ENCODE peak calls at places on chromosome 2, in eight cellular contexts. One of them, this sample, is unnamed.

GRCh38 chr2:18752667-18753422 is 163.5 kb upstream of the NT5C1B start:
- DNase-seq in suprapubic skin: no peak
- DNase-seq in upper lobe of left lung: no peak
- DNase-seq in kidney epithelial cell: no peak
- DNase-seq in cardiac muscle cell: no peak
- DNase-seq in kidney: no peak
- DNase-seq in choroid plexus epithelial cell: peak
- DNase-seq in fibroblast of mammary gland: peak
- DNase-seq in this sample: no peak

GRCh38 chr2:189880963-189881362 is 96.7 kb downstream of the PMS1 start:
- DNase-seq in suprapubic skin: no peak
- DNase-seq in upper lobe of left lung: no peak
- DNase-seq in kidney epithelial cell: no peak
- DNase-seq in cardiac muscle cell: no peak
- DNase-seq in kidney: no peak
- DNase-seq in choroid plexus epithelial cell: no peak
- DNase-seq in fibroblast of mammary gland: no peak
- DNase-seq in this sample: no peak

GRCh38 chr2:37343537-37344434 is 644 bp upstream of the QPCT start:
- DNase-seq in suprapubic skin: no peak
- DNase-seq in upper lobe of left lung: no peak
- DNase-seq in kidney epithelial cell: no peak
- DNase-seq in cardiac muscle cell: no peak
- DNase-seq in kidney: no peak
- DNase-seq in choroid plexus epithelial cell: peak
- DNase-seq in fibroblast of mammary gland: peak
- DNase-seq in this sample: no peak

GRCh38 chr2:241771286-241772062 is 5.1 kb upstream of the GAL3ST2 start:
- DNase-seq in suprapubic skin: peak
- DNase-seq in upper lobe of left lung: no peak
- DNase-seq in kidney epithelial cell: no peak
- DNase-seq in cardiac muscle cell: no peak
- DNase-seq in kidney: peak
- DNase-seq in choroid plexus epithelial cell: peak
- DNase-seq in fibroblast of mammary gland: peak
- DNase-seq in this sample: no peak

GRCh38 chr2:1653956-1654695 is 90.2 kb downstream of the PXDN start:
- DNase-seq in suprapubic skin: no peak
- DNase-seq in upper lobe of left lung: no peak
- DNase-seq in kidney epithelial cell: no peak
- DNase-seq in cardiac muscle cell: no peak
- DNase-seq in kidney: no peak
- DNase-seq in choroid plexus epithelial cell: peak
- DNase-seq in fibroblast of mammary gland: peak
- DNase-seq in this sample: no peak

GRCh38 chr2:9346885-9347284 is 76.4 kb downstream of the ITGB1BP1 start:
- DNase-seq in suprapubic skin: no peak
- DNase-seq in upper lobe of left lung: no peak
- DNase-seq in kidney epithelial cell: no peak
- DNase-seq in cardiac muscle cell: no peak
- DNase-seq in kidney: no peak
- DNase-seq in choroid plexus epithelial cell: no peak
- DNase-seq in fibroblast of mammary gland: no peak
- DNase-seq in this sample: no peak

GRCh38 chr2:138919336-138919735 is 139.1 kb upstream of the NXPH2 start:
- DNase-seq in suprapubic skin: no peak
- DNase-seq in upper lobe of left lung: no peak
- DNase-seq in kidney epithelial cell: no peak
- DNase-seq in cardiac muscle cell: no peak
- DNase-seq in kidney: no peak
- DNase-seq in choroid plexus epithelial cell: peak
- DNase-seq in fibroblast of mammary gland: no peak
- DNase-seq in this sample: no peak

GRCh38 chr2:23698733-23699391 is 228.1 kb downstream of the ATAD2B start:
- DNase-seq in suprapubic skin: peak
- DNase-seq in upper lobe of left lung: peak
- DNase-seq in kidney epithelial cell: no peak
- DNase-seq in cardiac muscle cell: no peak
- DNase-seq in kidney: peak
- DNase-seq in choroid plexus epithelial cell: peak
- DNase-seq in fibroblast of mammary gland: no peak
- DNase-seq in this sample: no peak

GRCh38 chr2:175461839-175462238 is 280.3 kb upstream of the ATP5MC3 start:
- DNase-seq in suprapubic skin: no peak
- DNase-seq in upper lobe of left lung: no peak
- DNase-seq in kidney epithelial cell: no peak
- DNase-seq in cardiac muscle cell: no peak
- DNase-seq in kidney: no peak
- DNase-seq in choroid plexus epithelial cell: no peak
- DNase-seq in fibroblast of mammary gland: no peak
- DNase-seq in this sample: no peak

GRCh38 chr2:233979748-233980147 is 62.6 kb downstream of the TRPM8 start:
- DNase-seq in suprapubic skin: no peak
- DNase-seq in upper lobe of left lung: no peak
- DNase-seq in kidney epithelial cell: no peak
- DNase-seq in cardiac muscle cell: no peak
- DNase-seq in kidney: no peak
- DNase-seq in choroid plexus epithelial cell: no peak
- DNase-seq in fibroblast of mammary gland: peak
- DNase-seq in this sample: no peak

GRCh38 chr2:9332136-9332852 is 91.0 kb downstream of the ITGB1BP1 start:
- DNase-seq in suprapubic skin: no peak
- DNase-seq in upper lobe of left lung: no peak
- DNase-seq in kidney epithelial cell: no peak
- DNase-seq in cardiac muscle cell: no peak
- DNase-seq in kidney: no peak
- DNase-seq in choroid plexus epithelial cell: no peak
- DNase-seq in fibroblast of mammary gland: no peak
- DNase-seq in this sample: no peak

GRCh38 chr2:31312898-31313297 is 78.9 kb downstream of the EHD3 start:
- DNase-seq in suprapubic skin: no peak
- DNase-seq in upper lobe of left lung: no peak
- DNase-seq in kidney epithelial cell: no peak
- DNase-seq in cardiac muscle cell: no peak
- DNase-seq in kidney: no peak
- DNase-seq in choroid plexus epithelial cell: peak
- DNase-seq in fibroblast of mammary gland: peak
- DNase-seq in this sample: no peak

GRCh38 chr2:50952596-50952995 is 79.3 kb downstream of the NRXN1 start:
- DNase-seq in suprapubic skin: no peak
- DNase-seq in upper lobe of left lung: no peak
- DNase-seq in kidney epithelial cell: no peak
- DNase-seq in cardiac muscle cell: no peak
- DNase-seq in kidney: no peak
- DNase-seq in choroid plexus epithelial cell: peak
- DNase-seq in fibroblast of mammary gland: peak
- DNase-seq in this sample: no peak

GRCh38 chr2:241903121-241904010 is 33.8 kb downstream of the RTP5 start:
- DNase-seq in suprapubic skin: peak
- DNase-seq in upper lobe of left lung: peak
- DNase-seq in kidney epithelial cell: no peak
- DNase-seq in cardiac muscle cell: no peak
- DNase-seq in kidney: peak
- DNase-seq in choroid plexus epithelial cell: no peak
- DNase-seq in fibroblast of mammary gland: no peak
- DNase-seq in this sample: peak

GRCh38 chr2:67701011-67701410 is 303.9 kb downstream of the ETAA1 start:
- DNase-seq in suprapubic skin: no peak
- DNase-seq in upper lobe of left lung: no peak
- DNase-seq in kidney epithelial cell: no peak
- DNase-seq in cardiac muscle cell: no peak
- DNase-seq in kidney: no peak
- DNase-seq in choroid plexus epithelial cell: no peak
- DNase-seq in fibroblast of mammary gland: peak
- DNase-seq in this sample: no peak

GRCh38 chr2:32632089-32632488 is 4.2 kb downstream of the TTC27 start:
- DNase-seq in suprapubic skin: no peak
- DNase-seq in upper lobe of left lung: no peak
- DNase-seq in kidney epithelial cell: peak
- DNase-seq in cardiac muscle cell: no peak
- DNase-seq in kidney: no peak
- DNase-seq in choroid plexus epithelial cell: peak
- DNase-seq in fibroblast of mammary gland: peak
- DNase-seq in this sample: no peak

GRCh38 chr2:136375017-136375901 is 257.3 kb upstream of the CXCR4 start:
- DNase-seq in suprapubic skin: no peak
- DNase-seq in upper lobe of left lung: no peak
- DNase-seq in kidney epithelial cell: no peak
- DNase-seq in cardiac muscle cell: no peak
- DNase-seq in kidney: no peak
- DNase-seq in choroid plexus epithelial cell: no peak
- DNase-seq in fibroblast of mammary gland: no peak
- DNase-seq in this sample: no peak

GRCh38 chr2:175630319-175631246 is 371.5 kb downstream of the LNPK start:
- DNase-seq in suprapubic skin: no peak
- DNase-seq in upper lobe of left lung: no peak
- DNase-seq in kidney epithelial cell: no peak
- DNase-seq in cardiac muscle cell: no peak
- DNase-seq in kidney: no peak
- DNase-seq in choroid plexus epithelial cell: no peak
- DNase-seq in fibroblast of mammary gland: peak
- DNase-seq in this sample: no peak

GRCh38 chr2:234751275-234751938 is 200.4 kb upstream of the SH3BP4 start:
- DNase-seq in suprapubic skin: no peak
- DNase-seq in upper lobe of left lung: no peak
- DNase-seq in kidney epithelial cell: no peak
- DNase-seq in cardiac muscle cell: no peak
- DNase-seq in kidney: no peak
- DNase-seq in choroid plexus epithelial cell: no peak
- DNase-seq in fibroblast of mammary gland: no peak
- DNase-seq in this sample: no peak

GRCh38 chr2:127400897-127401756 is 13.4 kb upstream of the MAP3K2 start:
- DNase-seq in suprapubic skin: no peak
- DNase-seq in upper lobe of left lung: no peak
- DNase-seq in kidney epithelial cell: no peak
- DNase-seq in cardiac muscle cell: no peak
- DNase-seq in kidney: peak
- DNase-seq in choroid plexus epithelial cell: peak
- DNase-seq in fibroblast of mammary gland: peak
- DNase-seq in this sample: no peak

GRCh38 chr2:219297766-219298456 is 11.3 kb downstream of the PTPRN start:
- DNase-seq in suprapubic skin: no peak
- DNase-seq in upper lobe of left lung: no peak
- DNase-seq in kidney epithelial cell: no peak
- DNase-seq in cardiac muscle cell: no peak
- DNase-seq in kidney: no peak
- DNase-seq in choroid plexus epithelial cell: peak
- DNase-seq in fibroblast of mammary gland: no peak
- DNase-seq in this sample: no peak
- TF ChIP-seq CTCF in suprapubic skin: no peak
- TF ChIP-seq CTCF in upper lobe of left lung: no peak
- TF ChIP-seq CTCF in kidney epithelial cell: no peak
- TF ChIP-seq CTCF in cardiac muscle cell: no peak
- TF ChIP-seq CTCF in kidney: no peak
- TF ChIP-seq CTCF in choroid plexus epithelial cell: peak
- TF ChIP-seq CTCF in fibroblast of mammary gland: peak
- TF ChIP-seq CTCF in this sample: no peak

DNA sequence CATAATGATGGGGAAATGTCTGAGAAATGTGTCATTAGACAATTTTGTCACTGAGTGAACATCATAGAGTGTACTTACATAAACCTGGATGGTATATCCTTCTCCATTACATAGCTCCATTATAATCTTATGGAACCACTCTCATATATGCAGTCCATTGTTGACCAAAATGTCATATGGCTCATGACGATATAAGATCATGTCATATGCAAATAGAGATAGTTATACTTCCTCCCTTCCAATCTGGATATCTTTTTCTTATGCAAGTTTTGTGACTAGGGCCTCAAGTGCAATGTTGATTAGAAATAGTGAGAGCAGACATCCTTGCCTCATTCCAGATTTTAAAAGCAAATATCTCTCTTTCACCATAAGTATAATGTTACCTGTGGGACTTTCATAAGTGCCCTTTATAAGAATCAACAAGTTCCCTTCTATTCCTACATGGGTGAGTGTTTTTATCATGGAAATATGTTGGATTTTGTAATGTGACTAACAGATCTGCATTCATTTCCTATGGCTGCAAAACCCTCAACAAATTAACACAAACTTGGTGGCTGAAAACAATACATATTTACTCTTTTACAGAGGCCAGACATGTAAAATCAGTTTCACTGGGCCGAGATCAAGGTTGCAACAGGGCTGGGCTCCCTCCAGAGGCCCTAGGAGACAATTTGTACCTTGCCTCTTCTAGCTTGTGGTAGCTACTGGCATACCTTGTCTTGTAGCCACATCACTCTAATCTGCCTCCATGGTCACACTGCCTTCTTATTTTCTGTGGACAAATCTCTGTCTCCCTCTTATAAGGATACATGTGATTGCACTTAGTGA is 21.6 kb upstream of the SULT1C4 start:
- DNase-seq in suprapubic skin: no peak
- DNase-seq in upper lobe of left lung: no peak
- DNase-seq in kidney epithelial cell: no peak
- DNase-seq in cardiac muscle cell: no peak
- DNase-seq in kidney: no peak
- DNase-seq in choroid plexus epithelial cell: no peak
- DNase-seq in fibroblast of mammary gland: no peak
- DNase-seq in this sample: no peak
- TF ChIP-seq CTCF in suprapubic skin: no peak
- TF ChIP-seq CTCF in upper lobe of left lung: no peak
- TF ChIP-seq CTCF in kidney epithelial cell: no peak
- TF ChIP-seq CTCF in cardiac muscle cell: no peak
- TF ChIP-seq CTCF in kidney: no peak
- TF ChIP-seq CTCF in choroid plexus epithelial cell: no peak
- TF ChIP-seq CTCF in fibroblast of mammary gland: no peak
- TF ChIP-seq CTCF in this sample: no peak

DNA sequence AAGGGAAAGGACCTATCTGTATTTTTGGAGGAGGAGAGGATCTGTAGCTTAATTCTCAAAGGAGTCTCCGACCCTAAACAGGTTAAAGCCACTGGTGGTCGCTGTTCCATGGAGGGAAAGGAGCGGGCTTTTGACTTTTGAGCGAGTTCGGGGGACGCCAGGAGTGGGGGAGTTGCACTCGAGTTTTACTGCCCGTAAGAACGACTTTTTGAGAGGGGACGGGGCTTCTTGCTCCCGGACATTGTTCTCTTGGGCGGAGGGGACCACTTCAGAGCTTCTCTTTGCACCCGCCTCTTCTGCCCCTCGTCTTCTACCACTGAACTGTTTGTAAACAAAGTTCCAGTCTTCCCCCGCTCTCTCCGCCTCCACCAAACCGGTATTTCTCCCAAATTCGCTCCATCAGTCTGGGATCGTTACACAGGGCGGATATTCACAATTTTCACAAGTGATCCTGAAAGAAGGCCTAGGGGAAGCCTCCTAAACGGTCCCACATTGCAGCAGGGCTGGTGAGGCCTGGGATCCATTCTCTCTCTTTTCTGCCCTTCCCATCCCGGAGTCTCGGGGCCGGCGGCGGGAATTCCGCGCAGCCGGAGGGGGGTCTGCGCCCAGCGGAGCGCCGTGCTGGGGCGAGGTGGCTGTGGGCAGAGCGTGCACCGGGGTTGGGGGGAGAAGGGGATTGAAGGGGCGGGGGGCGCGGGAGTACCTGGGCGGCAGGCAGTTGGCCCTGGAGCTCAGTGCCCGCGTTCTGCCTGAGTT is 6.6 kb downstream of the DLX2 start:
- DNase-seq in suprapubic skin: no peak
- DNase-seq in upper lobe of left lung: no peak
- DNase-seq in kidney epithelial cell: no peak
- DNase-seq in cardiac muscle cell: no peak
- DNase-seq in kidney: peak
- DNase-seq in choroid plexus epithelial cell: no peak
- DNase-seq in fibroblast of mammary gland: no peak
- DNase-seq in this sample: no peak
- TF ChIP-seq CTCF in suprapubic skin: no peak
- TF ChIP-seq CTCF in upper lobe of left lung: no peak
- TF ChIP-seq CTCF in kidney epithelial cell: peak
- TF ChIP-seq CTCF in cardiac muscle cell: peak
- TF ChIP-seq CTCF in kidney: no peak
- TF ChIP-seq CTCF in choroid plexus epithelial cell: peak
- TF ChIP-seq CTCF in fibroblast of mammary gland: peak
- TF ChIP-seq CTCF in this sample: no peak

GRCh38 chr2:25596506-25596905 is 76.9 kb downstream of the DTNB start:
- DNase-seq in suprapubic skin: no peak
- DNase-seq in upper lobe of left lung: no peak
- DNase-seq in kidney epithelial cell: no peak
- DNase-seq in cardiac muscle cell: no peak
- DNase-seq in kidney: no peak
- DNase-seq in choroid plexus epithelial cell: peak
- DNase-seq in fibroblast of mammary gland: no peak
- DNase-seq in this sample: no peak
- TF ChIP-seq CTCF in suprapubic skin: no peak
- TF ChIP-seq CTCF in upper lobe of left lung: no peak
- TF ChIP-seq CTCF in kidney epithelial cell: no peak
- TF ChIP-seq CTCF in cardiac muscle cell: no peak
- TF ChIP-seq CTCF in kidney: no peak
- TF ChIP-seq CTCF in choroid plexus epithelial cell: no peak
- TF ChIP-seq CTCF in fibroblast of mammary gland: no peak
- TF ChIP-seq CTCF in this sample: no peak